ENCODE peak calls at places on chromosomes 7 and 10, in four cellular contexts. One of them, this sample, is unnamed.

GRCh38 chr10:21888959-21889358 is 114.6 kb downstream of the DNAJC1 start:
- DNase-seq in GM23338: no peak
- DNase-seq in heart left ventricle: no peak
- DNase-seq in choroid plexus epithelial cell: no peak
- DNase-seq in this sample: peak; percentile 1

GRCh38 chr10:110033724-110034235 is 26.0 kb downstream of the ADD3 start:
- DNase-seq in choroid plexus epithelial cell: no peak
- DNase-seq in GM23338: no peak
- DNase-seq in heart left ventricle: no peak
- DNase-seq in this sample: no peak

GRCh38 chr7:81007053-81007452 is 88.2 kb upstream of the SEMA3C start:
- DNase-seq in heart left ventricle: no peak
- DNase-seq in GM23338: no peak
- DNase-seq in choroid plexus epithelial cell: no peak
- DNase-seq in this sample: no peak

GRCh38 chr10:24889636-24890035 is 62.8 kb downstream of the PRTFDC1 start:
- DNase-seq in GM23338: no peak
- DNase-seq in heart left ventricle: no peak
- DNase-seq in choroid plexus epithelial cell: peak; percentile 58
- DNase-seq in this sample: no peak

GRCh38 chr10:35912615-35913170 is 270.6 kb upstream of the FZD8 start:
- DNase-seq in heart left ventricle: no peak
- DNase-seq in GM23338: peak; percentile 39
- DNase-seq in choroid plexus epithelial cell: peak; percentile 65
- DNase-seq in this sample: no peak

GRCh38 chr10:79320785-79321493 is 26.3 kb upstream of the PPIF start:
- DNase-seq in choroid plexus epithelial cell: peak; percentile 48
- DNase-seq in heart left ventricle: no peak
- DNase-seq in GM23338: no peak
- DNase-seq in this sample: peak; percentile 69

GRCh38 chr7:158209435-158209834 is 378.2 kb downstream of the PTPRN2 start:
- DNase-seq in choroid plexus epithelial cell: no peak
- DNase-seq in heart left ventricle: no peak
- DNase-seq in GM23338: no peak
- DNase-seq in this sample: no peak

GRCh38 chr7:15561840-15562239 is at the start of gene AGMO:
- DNase-seq in heart left ventricle: peak; percentile 76
- DNase-seq in choroid plexus epithelial cell: peak; percentile 47
- DNase-seq in GM23338: no peak
- DNase-seq in this sample: peak; percentile 40

GRCh38 chr10:70404906-70405824 is 1.2 kb downstream of the EIF4EBP2 start:
- DNase-seq in GM23338: peak; percentile 52
- DNase-seq in choroid plexus epithelial cell: peak; percentile 98
- DNase-seq in heart left ventricle: peak; percentile 79
- DNase-seq in this sample: peak; percentile 80

GRCh38 chr10:112785089-112785488 is 165.0 kb upstream of the TCF7L2 start:
- DNase-seq in heart left ventricle: no peak
- DNase-seq in GM23338: no peak
- DNase-seq in choroid plexus epithelial cell: no peak
- DNase-seq in this sample: no peak

GRCh38 chr7:139118803-139119485 is 9.4 kb upstream of the ZC3HAV1 start:
- DNase-seq in choroid plexus epithelial cell: peak; percentile 19
- DNase-seq in GM23338: no peak
- DNase-seq in heart left ventricle: no peak
- DNase-seq in this sample: no peak

GRCh38 chr7:27243340-27244163 is 950 bp downstream of the EVX1 start:
- DNase-seq in heart left ventricle: no peak
- DNase-seq in GM23338: peak; percentile 71
- DNase-seq in choroid plexus epithelial cell: no peak
- DNase-seq in this sample: no peak
- H3K4me3 ChIP-seq in heart left ventricle: no peak overlapping the region
- H3K4me3 ChIP-seq in GM23338: peak overlapping the region; percentile 43
- H3K4me3 ChIP-seq in choroid plexus epithelial cell: no peak overlapping the region
- H3K4me3 ChIP-seq in this sample: no peak overlapping the region

GRCh38 chr7:192035-192649 is at the start of gene FAM20C:
- DNase-seq in GM23338: peak; percentile 66
- DNase-seq in heart left ventricle: peak; percentile 94
- DNase-seq in choroid plexus epithelial cell: peak; percentile 93
- DNase-seq in this sample: peak; percentile 61
- H3K4me3 ChIP-seq in GM23338: peak within 1 kb of the TSS; percentile 84
- H3K4me3 ChIP-seq in heart left ventricle: peak within 1 kb of the TSS; percentile 59
- H3K4me3 ChIP-seq in choroid plexus epithelial cell: peak within 1 kb of the TSS; percentile 83
- H3K4me3 ChIP-seq in this sample: peak within 1 kb of the TSS; percentile 91

DNA sequence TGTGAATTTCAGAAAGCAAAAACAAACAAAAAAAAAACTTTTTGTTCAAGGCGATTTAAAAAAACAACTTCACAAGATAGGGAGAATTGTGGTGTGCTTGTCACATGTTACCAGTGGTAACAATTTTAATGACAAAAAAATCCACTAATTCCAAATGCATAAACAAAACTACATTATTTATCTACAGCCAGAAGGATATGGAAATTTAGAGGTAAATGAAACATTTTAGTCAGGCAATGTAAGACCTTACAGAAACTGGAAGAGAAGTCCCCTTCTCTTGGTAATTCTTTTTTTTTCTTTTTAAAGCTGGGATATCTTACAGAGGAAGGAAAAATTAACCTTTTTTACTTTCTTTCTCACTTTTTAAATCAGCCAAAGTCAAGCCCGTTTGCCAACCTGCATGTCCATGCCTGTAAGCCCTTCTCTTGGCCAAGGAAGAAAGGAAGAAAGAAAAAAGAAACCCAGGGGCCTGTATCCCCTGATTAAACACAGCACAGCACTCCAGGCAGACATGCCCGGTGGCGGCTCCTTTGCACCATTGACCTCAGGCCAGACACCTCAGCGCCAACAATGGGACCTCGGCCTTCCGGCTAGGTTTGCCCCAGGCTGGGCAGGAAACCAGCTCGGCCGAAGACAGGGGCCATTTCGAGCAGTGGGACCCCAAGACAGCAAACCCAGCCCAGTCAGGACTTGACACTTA is 3.0 kb downstream of the HOXA10 start:
- DNase-seq in choroid plexus epithelial cell: no peak
- DNase-seq in GM23338: peak; percentile 44
- DNase-seq in heart left ventricle: peak; percentile 33
- DNase-seq in this sample: no peak
- H3K4me3 ChIP-seq in choroid plexus epithelial cell: no peak overlapping the region
- H3K4me3 ChIP-seq in GM23338: no peak overlapping the region
- H3K4me3 ChIP-seq in heart left ventricle: no peak overlapping the region
- H3K4me3 ChIP-seq in this sample: no peak overlapping the region

DNA sequence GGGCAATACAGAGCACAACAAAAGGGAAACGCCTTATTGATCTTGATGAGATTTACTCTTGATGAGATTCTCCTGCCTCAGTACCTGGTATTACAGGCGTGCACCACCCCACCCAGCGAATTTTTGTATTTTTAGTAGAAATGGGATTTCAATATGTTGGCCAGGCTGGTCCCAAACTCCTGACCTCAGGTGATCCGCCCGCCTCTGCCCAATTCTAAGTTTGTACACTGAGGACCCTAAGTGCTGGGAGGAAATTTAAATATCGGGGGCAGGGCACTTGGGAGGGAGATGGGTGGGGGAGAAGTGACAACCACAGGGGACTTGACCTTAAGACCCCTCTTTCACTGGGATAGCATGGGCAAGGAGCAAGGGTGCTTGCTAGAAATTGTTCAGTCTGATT is 14.1 kb downstream of the HNRNPF start:
- DNase-seq in choroid plexus epithelial cell: no peak
- DNase-seq in heart left ventricle: no peak
- DNase-seq in GM23338: no peak
- DNase-seq in this sample: no peak
- H3K4me3 ChIP-seq in choroid plexus epithelial cell: peak overlapping the region; percentile 74
- H3K4me3 ChIP-seq in heart left ventricle: no peak overlapping the region
- H3K4me3 ChIP-seq in GM23338: peak overlapping the region; percentile 99
- H3K4me3 ChIP-seq in this sample: peak overlapping the region; percentile 67

DNA sequence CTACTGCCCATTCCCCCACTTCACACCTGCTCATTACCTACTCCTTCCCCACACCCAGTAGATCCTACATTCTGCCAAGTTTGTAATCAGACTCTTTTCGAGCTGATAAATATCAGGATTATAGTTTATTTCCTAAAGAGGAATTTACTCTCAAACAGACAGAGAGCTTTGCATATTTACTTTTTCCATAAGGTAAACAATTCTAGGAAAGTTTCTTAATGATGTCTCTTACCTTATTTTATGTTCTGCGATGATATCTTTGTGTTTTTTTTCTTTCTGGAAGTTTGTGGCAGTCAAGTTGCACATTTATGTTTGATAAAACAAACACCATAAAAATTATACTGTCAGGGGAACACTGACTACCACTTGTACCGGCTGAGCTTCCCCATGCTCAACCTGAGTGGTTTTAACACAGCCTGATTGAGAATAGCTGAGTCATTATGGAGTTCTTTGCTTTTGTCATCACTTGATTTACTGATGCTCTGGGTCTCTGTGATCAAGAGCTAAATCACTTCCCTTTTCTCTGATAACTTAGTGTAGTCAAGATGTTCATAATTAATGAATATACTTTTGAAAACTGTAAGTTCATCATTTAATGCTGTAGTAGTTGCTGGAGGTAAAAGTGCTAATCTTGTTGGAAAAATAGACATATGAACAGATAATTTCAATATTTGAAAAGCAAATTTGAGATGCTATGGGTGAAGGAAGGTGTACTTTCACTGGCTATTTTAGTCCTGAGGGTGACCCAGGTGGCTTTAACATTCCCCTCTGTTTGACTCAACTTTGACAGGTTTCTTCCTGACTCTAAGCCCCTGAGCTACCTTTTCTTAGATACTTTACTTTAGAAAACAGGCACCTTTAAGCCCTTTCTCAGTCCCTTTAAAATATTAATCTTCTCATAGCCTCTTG is 1034.5 kb upstream of the LRRTM3 start:
- DNase-seq in choroid plexus epithelial cell: no peak
- DNase-seq in GM23338: no peak
- DNase-seq in heart left ventricle: no peak
- DNase-seq in this sample: no peak
- H3K4me3 ChIP-seq in choroid plexus epithelial cell: no peak overlapping the region
- H3K4me3 ChIP-seq in GM23338: no peak overlapping the region
- H3K4me3 ChIP-seq in heart left ventricle: no peak overlapping the region
- H3K4me3 ChIP-seq in this sample: no peak overlapping the region

GRCh38 chr7:134766779-134767566 is 12.5 kb upstream of the CALD1 start:
- DNase-seq in heart left ventricle: no peak
- DNase-seq in GM23338: no peak
- DNase-seq in choroid plexus epithelial cell: peak; percentile 86
- DNase-seq in this sample: peak; percentile 60

GRCh38 chr7:134768243-134768642 is 11.2 kb upstream of the CALD1 start:
- DNase-seq in choroid plexus epithelial cell: no peak
- DNase-seq in GM23338: no peak
- DNase-seq in heart left ventricle: no peak
- DNase-seq in this sample: no peak

GRCh38 chr7:134764365-134764764 is 15.1 kb upstream of the CALD1 start:
- DNase-seq in heart left ventricle: no peak
- DNase-seq in choroid plexus epithelial cell: no peak
- DNase-seq in GM23338: no peak
- DNase-seq in this sample: no peak

GRCh38 chr7:134770676-134771075 is 8.8 kb upstream of the CALD1 start:
- DNase-seq in choroid plexus epithelial cell: no peak
- DNase-seq in heart left ventricle: no peak
- DNase-seq in GM23338: no peak
- DNase-seq in this sample: no peak

DNA sequence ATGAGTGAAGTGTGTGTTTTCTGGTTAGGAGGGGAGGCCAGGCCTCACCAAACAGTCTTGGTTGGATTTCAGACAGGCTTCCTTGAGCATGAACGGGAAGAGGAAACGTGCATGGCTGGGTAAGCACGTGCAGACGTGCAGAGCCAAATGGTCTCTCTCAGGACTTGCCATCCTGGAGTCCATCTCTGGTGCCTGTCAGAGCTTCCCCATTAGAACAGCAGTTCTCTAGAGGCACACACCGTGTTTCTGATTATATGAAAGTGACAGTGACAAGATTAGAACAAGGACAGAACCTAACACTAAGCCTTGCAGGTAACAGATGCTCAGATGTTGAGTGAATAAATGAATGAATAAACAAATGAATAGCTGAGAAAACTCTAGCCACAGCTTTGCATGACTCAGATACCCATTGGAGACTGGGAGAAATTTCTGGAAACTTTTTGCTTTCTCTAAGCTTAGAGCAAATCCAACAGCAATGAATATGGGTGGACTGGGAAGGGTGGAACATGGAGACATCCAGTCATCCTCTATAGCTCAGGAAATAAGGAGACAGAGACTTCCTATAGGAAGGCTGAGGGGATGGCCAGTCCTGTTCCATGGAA is 11.8 kb upstream of the CALD1 start:
- DNase-seq in choroid plexus epithelial cell: no peak
- DNase-seq in heart left ventricle: no peak
- DNase-seq in GM23338: no peak
- DNase-seq in this sample: no peak
- H3K4me3 ChIP-seq in choroid plexus epithelial cell: no peak overlapping the region
- H3K4me3 ChIP-seq in heart left ventricle: no peak overlapping the region
- H3K4me3 ChIP-seq in GM23338: no peak overlapping the region
- H3K4me3 ChIP-seq in this sample: no peak overlapping the region